ENCODE peak calls at places on chromosomes 3 and 15, in four cellular contexts. A is PC-3, Z is SK-N-SH, H is OCI-LY7. Q is an unnamed sample. For H3K9me3, the result is how much of the 10 kb centered on the place peaks cover.

GRCh38 chr15:41887161-41887560 is 6.7 kb downstream of the SPTBN5 start:
- DNase-seq in H (no peak), Z (no peak), A (no peak), Q (no peak)

GRCh38 chr3:144182501-144182900 is 210.9 kb downstream of the DIPK2A start:
- DNase-seq in A (no peak), H (no peak), Z (no peak), Q (no peak)

GRCh38 chr15:58295637-58296036 is 136.2 kb upstream of the LIPC start:
- DNase-seq in A (no peak), H (no peak), Z (no peak), Q (no peak)

GRCh38 chr3:141410861-141411771 is 42.8 kb downstream of the ZBTB38 start:
- DNase-seq in Z (no peak), H (no peak), A (peak), Q (no peak)

GRCh38 chr3:33919312-33919711 is 120.9 kb downstream of the PDCD6IP start:
- DNase-seq in A (no peak), Z (no peak), H (no peak), Q (no peak)

GRCh38 chr15:74375303-74375693 is 7.9 kb upstream of the CYP11A1 start:
- DNase-seq in A (peak), H (peak), Z (peak), Q (peak)

GRCh38 chr3:56989434-56990294 is 70.8 kb upstream of the SPATA12 start:
- DNase-seq in A (no peak), H (no peak), Z (no peak), Q (no peak)

GRCh38 chr3:107884719-107885460 is 205.9 kb downstream of the CD47 start:
- DNase-seq in H (no peak), Z (no peak), A (peak), Q (peak)

GRCh38 chr3:73729969-73730440 is 105.3 kb upstream of the PDZRN3 start:
- DNase-seq in Z (no peak), H (no peak), A (no peak), Q (peak)

GRCh38 chr3:24197809-24198208 is 252.7 kb downstream of the NR1D2 start:
- DNase-seq in H (no peak), Z (peak), A (peak), Q (peak)

GRCh38 chr3:189276481-189277190 is 104.9 kb downstream of the TPRG1 start:
- DNase-seq in Z (no peak), A (peak), H (peak), Q (no peak)

GRCh38 chr15:93359780-93360161 is 270.8 kb upstream of the RGMA start:
- DNase-seq in H (no peak), Z (no peak), A (no peak), Q (no peak)

GRCh38 chr3:194265505-194265892 is 85.6 kb downstream of the CPN2 start:
- DNase-seq in A (peak), H (no peak), Z (peak), Q (peak)

GRCh38 chr3:186315581-186316354 is 46.3 kb downstream of the DGKG start:
- DNase-seq in Z (no peak), H (no peak), A (peak), Q (no peak)

GRCh38 chr3:146274833-146275232 is 23.9 kb upstream of the PLSCR4 start:
- DNase-seq in Z (no peak), A (no peak), H (no peak), Q (no peak)

GRCh38 chr3:194521514-194522260 is 34.9 kb upstream of the ATP13A3 start:
- DNase-seq in Z (no peak), A (peak), H (no peak), Q (no peak)

GRCh38 chr3:107716734-107717133 is 194.0 kb downstream of the BBX start:
- DNase-seq in A (no peak), Z (no peak), H (no peak), Q (no peak)

GRCh38 chr3:107927361-107928083 is 163.3 kb downstream of the CD47 start:
- DNase-seq in A (peak), Z (peak), H (peak), Q (peak)

GRCh38 chr15:34239151-34239761 is 14.4 kb downstream of the EMC4 start:
- DNase-seq in Z (no peak), A (peak), H (no peak), Q (no peak)

GRCh38 chr15:68271854-68272471 is 5.6 kb upstream of the FEM1B start:
- DNase-seq in A (peak), Z (peak), H (no peak), Q (peak)

GRCh38 chr15:81400640-81401236 is 26.7 kb upstream of the TMC3 start:
- DNase-seq in A (peak), H (peak), Z (peak), Q (peak)

GRCh38 chr3:196988241-196989029 is 19.8 kb upstream of the PIGZ start:
- DNase-seq in Z (peak), A (no peak), H (peak), Q (peak)

GRCh38 chr3:148582126-148582525 is 115.6 kb upstream of the AGTR1 start:
- DNase-seq in A (no peak), H (no peak), Z (no peak), Q (no peak)

GRCh38 chr3:192188218-192188835 is 539.0 kb downstream of the FGF12 start:
- DNase-seq in Z (peak), A (peak), H (peak), Q (peak)

GRCh38 chr3:6799264-6799915 is 61.5 kb upstream of the GRM7 start:
- DNase-seq in A (peak), H (peak), Z (peak), Q (peak)

GRCh38 chr15:96947830-96948229 is 617.3 kb downstream of the NR2F2 start:
- DNase-seq in Z (peak), A (no peak), H (no peak), Q (peak)

GRCh38 chr15:36502509-36502908 is 76.9 kb upstream of the CDIN1 start:
- DNase-seq in Z (no peak), H (no peak), A (no peak), Q (no peak)

GRCh38 chr3:144344925-144345548 is 373.4 kb downstream of the DIPK2A start:
- DNase-seq in Z (no peak), A (no peak), H (no peak), Q (no peak)

GRCh38 chr3:101780661-101781060 is 1.6 kb downstream of the NXPE3 start:
- DNase-seq in A (peak), H (no peak), Z (peak), Q (peak)

GRCh38 chr3:52004158-52004787 is 8.6 kb upstream of the RPL29 start:
- DNase-seq in Z (peak), A (no peak), H (no peak), Q (peak)

GRCh38 chr3:66796343-66796742 is 201.8 kb upstream of the KBTBD8 start:
- DNase-seq in A (no peak), Z (no peak), H (no peak), Q (no peak)

GRCh38 chr3:17478673-17479072 is 263.8 kb downstream of the TBC1D5 start:
- DNase-seq in Z (no peak), A (peak), H (no peak), Q (no peak)

GRCh38 chr3:54120657-54121403 is 1.5 kb upstream of the CACNA2D3 start:
- DNase-seq in A (no peak), H (peak), Z (peak), Q (peak)

GRCh38 chr3:47362704-47363103 is 18.1 kb upstream of the PTPN23 start:
- DNase-seq in A (no peak), H (no peak), Z (no peak), Q (no peak)

GRCh38 chr3:144369151-144369879 is 397.7 kb downstream of the DIPK2A start:
- DNase-seq in A (no peak), Z (no peak), H (no peak), Q (peak)

GRCh38 chr15:66947471-66947870 is 117.9 kb upstream of the SMAD3 start:
- DNase-seq in Z (no peak), H (no peak), A (no peak), Q (no peak)

GRCh38 chr3:197428117-197428761 is 127.5 kb downstream of the BDH1 start:
- DNase-seq in Z (peak), A (peak), H (no peak), Q (peak)

GRCh38 chr15:39646425-39646824 is 65.5 kb downstream of the THBS1 start:
- DNase-seq in H (no peak), A (no peak), Z (no peak), Q (no peak)

GRCh38 chr3:182671942-182672341 is 121.4 kb upstream of the ATP11B start:
- DNase-seq in A (no peak), Z (peak), H (no peak), Q (no peak)

DNA sequence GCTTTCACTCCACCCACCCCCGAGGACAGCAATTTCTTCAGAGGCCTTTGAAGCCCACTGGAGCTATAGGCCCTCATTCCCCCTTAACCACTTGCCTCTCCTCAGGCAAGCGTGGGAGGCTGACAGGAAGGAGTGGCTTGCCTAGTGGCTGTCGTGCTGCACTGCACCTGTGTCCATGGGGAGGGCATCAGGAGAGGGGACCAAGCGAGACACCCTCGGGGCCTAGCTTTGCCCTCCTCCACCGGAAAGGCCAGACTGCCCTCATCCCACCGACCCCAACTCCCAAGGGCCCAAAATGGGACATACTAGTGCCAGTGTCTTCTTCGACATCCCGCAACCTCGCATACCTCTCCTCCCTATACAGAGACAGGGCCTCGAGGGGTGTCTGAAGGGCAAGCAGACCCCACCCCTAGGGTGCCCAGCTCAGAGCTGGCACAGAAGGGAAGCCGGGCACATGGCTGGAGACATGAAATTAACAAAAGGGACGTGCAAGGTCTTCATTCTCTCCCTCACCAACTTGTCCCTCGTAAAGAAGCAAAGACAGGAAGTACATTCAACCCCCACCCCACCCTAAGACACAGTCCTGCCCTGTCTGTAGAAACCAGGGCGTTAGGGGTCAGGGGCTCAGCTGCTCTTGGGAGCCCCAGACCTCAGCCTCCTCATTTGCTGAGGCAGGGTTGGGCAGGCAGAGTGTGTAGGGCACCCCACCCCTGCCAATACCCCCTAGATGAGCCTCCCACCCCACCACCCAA is 24.3 kb downstream of the VIPR1 start:
- DNase-seq in A (no peak), H (no peak), Z (no peak), Q (peak)
- TF ChIP-seq EZH2phosphoT487 in A (no peak), H (no peak), Z (no peak), Q (no peak)

GRCh38 chr15:26087395-26087794 is 224.3 kb upstream of the ATP10A start:
- DNase-seq in A (peak), H (no peak), Z (no peak), Q (no peak)
- H3K27ac ChIP-seq in A (no peak), H (no peak), Z (no peak), Q (no peak)

DNA sequence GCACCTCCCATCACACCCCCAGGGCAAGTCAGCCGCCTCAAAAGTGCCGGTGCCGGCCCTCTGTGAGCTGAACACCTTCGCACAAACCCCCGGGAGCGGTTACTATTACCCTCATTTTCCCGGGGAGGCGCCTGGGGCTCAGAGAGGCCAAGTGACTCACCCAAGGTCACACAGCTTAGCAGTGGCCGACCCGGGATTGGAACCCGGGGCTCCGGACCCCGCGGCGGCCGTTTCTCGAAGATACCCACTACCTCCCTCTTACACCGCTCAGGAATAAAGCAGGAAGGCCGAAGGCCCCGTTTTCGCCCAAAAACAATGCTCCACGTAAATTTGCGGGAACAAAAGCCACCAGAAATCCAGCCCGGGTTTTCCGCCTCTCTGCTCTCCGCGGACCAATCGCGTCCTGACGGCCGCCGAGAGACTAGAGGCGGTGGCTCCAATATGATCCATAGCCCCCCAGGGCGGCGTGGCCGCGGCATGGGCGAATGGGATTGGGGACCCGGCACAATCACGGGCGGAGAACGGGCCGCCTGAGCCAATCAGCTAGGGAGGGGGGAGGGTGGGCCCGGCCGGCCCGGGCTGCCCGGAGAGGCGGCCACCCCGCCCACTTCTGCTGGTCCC is 176.8 kb downstream of the OR4M2 start:
- DNase-seq in Z (peak), H (no peak), A (no peak), Q (no peak)
- H3K9me3 ChIP-seq in Z (under half), H (under half), A (under half), Q (under half)

GRCh38 chr3:31378226-31378625 is 154.5 kb upstream of the STT3B start:
- DNase-seq in A (no peak), H (no peak), Z (no peak), Q (no peak)

GRCh38 chr3:31382856-31383255 is 149.9 kb upstream of the STT3B start:
- DNase-seq in A (no peak), H (no peak), Z (no peak), Q (no peak)

GRCh38 chr3:31379598-31379997 is 153.1 kb upstream of the STT3B start:
- DNase-seq in H (no peak), A (no peak), Z (no peak), Q (no peak)

GRCh38 chr3:31371464-31371863 is 161.3 kb upstream of the STT3B start:
- DNase-seq in Z (no peak), A (no peak), H (no peak), Q (peak)

GRCh38 chr3:31377045-31377642 is 155.6 kb upstream of the STT3B start:
- DNase-seq in A (peak), Z (no peak), H (no peak), Q (no peak)
- TF ChIP-seq EZH2phosphoT487 in A (no peak), Z (no peak), H (no peak), Q (no peak)

GRCh38 chr15:95279277-95280019 is 1048.1 kb downstream of the MCTP2 start:
- DNase-seq in Z (no peak), A (no peak), H (no peak), Q (no peak)
- H3K27ac ChIP-seq in Z (no peak), A (no peak), H (no peak), Q (no peak)

GRCh38 chr3:123315271-123315595 is 113.5 kb downstream of the SEC22A start:
- DNase-seq in H (no peak), Z (no peak), A (no peak), Q (no peak)

GRCh38 chr3:123319760-123320159 is 118.0 kb downstream of the SEC22A start:
- DNase-seq in A (no peak), Z (peak), H (no peak), Q (peak)

GRCh38 chr3:123318374-123318773 is 116.6 kb downstream of the SEC22A start:
- DNase-seq in H (no peak), A (no peak), Z (no peak), Q (no peak)

GRCh38 chr3:123320224-123320623 is 118.5 kb downstream of the SEC22A start:
- DNase-seq in Z (no peak), A (no peak), H (no peak), Q (no peak)

DNA sequence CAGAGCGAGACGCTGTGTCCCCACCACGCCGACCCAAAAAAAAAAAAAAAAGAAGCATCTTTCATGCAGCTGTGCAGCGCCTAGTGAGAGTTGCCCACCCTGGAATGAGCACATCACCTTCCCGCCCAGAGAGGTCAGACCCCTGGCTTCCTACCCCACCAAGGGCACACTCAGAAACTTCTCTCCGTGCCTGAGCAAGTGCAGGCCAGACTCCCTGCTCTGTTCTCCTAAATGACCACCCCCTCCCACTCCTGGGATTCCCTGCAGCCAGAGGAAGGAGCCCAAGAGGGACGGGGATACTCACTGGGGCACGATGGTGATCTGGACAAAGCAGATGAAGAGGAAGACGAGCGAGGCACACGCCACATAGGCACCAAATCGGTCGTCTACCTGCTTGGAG is 116.0 kb downstream of the SEC22A start:
- DNase-seq in H (no peak), Z (no peak), A (no peak), Q (no peak)
- H3K9me3 ChIP-seq in H (under half), Z (under half), A (under half), Q (under half)

DNA sequence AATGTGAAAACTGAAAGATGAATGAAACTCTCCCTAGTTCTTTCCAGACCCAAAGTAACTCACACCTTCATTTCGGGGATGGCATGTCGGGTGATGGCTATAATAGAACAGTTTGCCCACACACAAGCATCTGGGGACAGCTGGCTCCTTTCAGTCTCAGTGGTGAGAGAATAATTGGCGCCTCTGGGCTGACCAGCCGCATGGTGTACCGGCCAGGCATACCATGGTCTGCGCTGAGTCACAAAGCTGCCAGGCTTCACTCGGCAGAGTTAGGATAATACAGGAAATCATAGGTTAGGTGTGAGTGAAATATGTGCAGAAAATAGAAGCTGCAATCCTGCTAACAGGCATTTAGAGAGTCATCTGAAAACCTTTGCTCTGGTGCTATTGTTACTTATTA is 80.4 kb upstream of the IGF1R start:
- DNase-seq in H (no peak), Z (no peak), A (no peak), Q (no peak)
- TF ChIP-seq EZH2phosphoT487 in H (no peak), Z (no peak), A (no peak), Q (no peak)

GRCh38 chr3:132592211-132592610 is 4.9 kb upstream of the ACKR4 start:
- DNase-seq in Z (no peak), A (no peak), H (no peak), Q (no peak)

GRCh38 chr3:132593950-132594328 is 3.1 kb upstream of the ACKR4 start:
- DNase-seq in A (peak), Z (no peak), H (no peak), Q (no peak)

GRCh38 chr3:132596326-132596725 is 744 bp upstream of the ACKR4 start:
- DNase-seq in H (peak), Z (no peak), A (no peak), Q (no peak)

GRCh38 chr3:132595036-132595435 is 2.0 kb upstream of the ACKR4 start:
- DNase-seq in A (peak), Z (no peak), H (peak), Q (peak)

DNA sequence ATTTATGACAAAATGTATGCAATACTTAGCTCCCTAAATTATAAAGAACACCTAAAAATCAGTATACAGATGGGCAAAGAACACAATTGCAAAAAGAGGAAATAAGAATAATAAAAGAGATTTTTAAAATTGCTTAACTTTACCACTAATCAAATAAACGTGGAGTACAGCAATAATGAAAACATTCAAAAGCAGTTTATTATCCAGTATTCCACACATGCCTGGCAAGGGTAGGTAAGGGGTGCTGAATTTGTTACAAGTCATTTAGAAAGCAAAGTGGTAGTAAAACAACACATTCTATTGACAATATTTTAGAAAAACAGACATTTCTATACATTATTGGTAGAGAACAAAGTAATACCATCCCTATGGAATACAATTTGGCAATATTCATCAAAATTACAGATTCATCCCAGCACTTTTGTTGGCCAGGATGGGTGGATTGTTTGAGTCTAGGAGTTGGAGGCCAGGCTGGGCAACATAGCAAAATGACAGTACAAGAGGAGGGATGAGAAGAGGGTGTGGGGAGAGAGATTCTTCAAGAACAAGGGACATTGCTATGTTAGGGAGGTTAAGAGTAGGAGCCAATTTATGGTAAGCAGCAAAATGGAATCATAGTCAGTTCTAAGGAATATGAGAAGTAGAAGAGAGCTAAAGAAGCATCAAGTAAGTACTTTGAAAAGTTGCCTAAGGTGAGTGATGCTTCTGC is 3.7 kb upstream of the ACKR4 start:
- DNase-seq in A (no peak), H (no peak), Z (no peak), Q (no peak)
- H3K27ac ChIP-seq in A (peak), H (no peak), Z (peak), Q (no peak)

GRCh38 chr15:99589801-99590200 is 24.0 kb downstream of the MEF2A start:
- DNase-seq in Z (no peak), A (no peak), H (no peak), Q (no peak)
- H3K9me3 ChIP-seq in Z (under half), A (under half), H (under half), Q (under half)

GRCh38 chr3:184235381-184236032 is 6.1 kb downstream of the VWA5B2 start:
- DNase-seq in A (no peak), H (no peak), Z (no peak), Q (no peak)

GRCh38 chr3:184233127-184233843 is 3.9 kb downstream of the VWA5B2 start:
- DNase-seq in A (no peak), Z (no peak), H (no peak), Q (no peak)

GRCh38 chr3:184236033-184236410 is 6.6 kb downstream of the VWA5B2 start:
- DNase-seq in A (no peak), H (no peak), Z (no peak), Q (no peak)

GRCh38 chr3:184234671-184235380 is 5.4 kb downstream of the VWA5B2 start:
- DNase-seq in A (no peak), H (no peak), Z (no peak), Q (no peak)

GRCh38 chr3:184234224-184234623 is 4.8 kb downstream of the VWA5B2 start:
- DNase-seq in Z (peak), A (peak), H (peak), Q (no peak)
- TF ChIP-seq EZH2phosphoT487 in Z (no peak), A (no peak), H (no peak), Q (no peak)

Q was measured in neural progenitor cell.